ENCODE peak calls at places on chromosome 15, in eight cellular contexts. T is esophagus muscularis mucosa, P is AG10803, J is endothelial cell, W is osteocyte, O is BJ, R is PC-9, F is H9. N is an unnamed sample.

GRCh38 chr15:29570931-29571727 is 251.1 kb downstream of the TJP1 start:
- DNase-seq in T (peak), P (no peak), J (peak), W (no peak), O (no peak), R (no peak), F (peak), N (peak)

GRCh38 chr15:77032647-77033416 is 37.9 kb downstream of the PSTPIP1 start:
- DNase-seq in T (no peak), P (no peak), J (no peak), W (no peak), O (no peak), R (no peak), F (no peak), N (no peak)

GRCh38 chr15:64894395-64895056 is 17.2 kb upstream of the ANKDD1A start:
- DNase-seq in T (no peak), P (no peak), J (peak), W (no peak), O (no peak), R (no peak), F (peak), N (peak)

GRCh38 chr15:69011641-69012040 is 2.9 kb upstream of the NOX5 start:
- DNase-seq in T (peak), P (no peak), J (no peak), W (peak), O (no peak), R (no peak), F (no peak), N (no peak)

GRCh38 chr15:55993111-55993803 is at the start of gene NEDD4:
- DNase-seq in T (peak), P (peak), J (peak), W (peak), O (no peak), R (peak), F (peak), N (peak)

GRCh38 chr15:70781236-70781635 is 17.9 kb upstream of the UACA start:
- DNase-seq in T (peak), P (no peak), J (no peak), W (no peak), O (no peak), R (peak), F (peak), N (no peak)

GRCh38 chr15:79076661-79077060 is 13.9 kb downstream of the RASGRF1 start:
- DNase-seq in T (no peak), P (no peak), J (no peak), W (no peak), O (no peak), R (no peak), F (no peak), N (no peak)

GRCh38 chr15:26087395-26087794 is 224.3 kb upstream of the ATP10A start:
- DNase-seq in T (no peak), P (peak), J (no peak), W (no peak), O (peak), R (no peak), F (no peak), N (no peak)

GRCh38 chr15:31317033-31317979 is 9.3 kb upstream of the KLF13 start:
- DNase-seq in T (no peak), P (no peak), J (no peak), W (no peak), O (no peak), R (no peak), F (no peak), N (no peak)

GRCh38 chr15:72050700-72051099 is 67.2 kb downstream of the MYO9A start:
- DNase-seq in T (no peak), P (peak), J (no peak), W (no peak), O (no peak), R (no peak), F (no peak), N (no peak)

GRCh38 chr15:72117448-72117697 is 577 bp downstream of the MYO9A start:
- DNase-seq in T (peak), P (peak), J (peak), W (peak), O (peak), R (peak), F (peak), N (peak)

GRCh38 chr15:45653702-45654424 is 19.0 kb downstream of the SQOR start:
- DNase-seq in T (no peak), P (peak), J (no peak), W (no peak), O (no peak), R (no peak), F (no peak), N (no peak)

GRCh38 chr15:57504599-57504940 is 87.1 kb upstream of the MYZAP start:
- DNase-seq in T (no peak), P (no peak), J (no peak), W (no peak), O (no peak), R (no peak), F (no peak), N (no peak)

GRCh38 chr15:67207555-67208182 is 46.8 kb downstream of the AAGAB start:
- DNase-seq in T (no peak), P (no peak), J (no peak), W (no peak), O (no peak), R (no peak), F (no peak), N (no peak)

GRCh38 chr15:62706361-62706760 is 336.2 kb upstream of the TPM1 start:
- DNase-seq in T (no peak), P (peak), J (no peak), W (no peak), O (no peak), R (no peak), F (no peak), N (no peak)

GRCh38 chr15:34808016-34808415 is 12.7 kb upstream of the ACTC1 start:
- DNase-seq in T (no peak), P (no peak), J (no peak), W (no peak), O (no peak), R (no peak), F (no peak), N (no peak)

GRCh38 chr15:65512807-65513416 is 4.6 kb downstream of the DPP8 start:
- DNase-seq in T (no peak), P (peak), J (no peak), W (no peak), O (no peak), R (no peak), F (no peak), N (no peak)

GRCh38 chr15:44710236-44711088 is 661 bp downstream of the PATL2 start:
- DNase-seq in T (no peak), P (peak), J (no peak), W (no peak), O (no peak), R (no peak), F (no peak), N (no peak)

GRCh38 chr15:34583399-34584320 is at the start of gene GOLGA8B:
- DNase-seq in T (no peak), P (peak), J (peak), W (no peak), O (no peak), R (peak), F (peak), N (peak)

GRCh38 chr15:101003706-101004105 is 84.5 kb downstream of the LRRK1 start:
- DNase-seq in T (no peak), P (no peak), J (no peak), W (peak), O (no peak), R (no peak), F (peak), N (no peak)

GRCh38 chr15:78550194-78550593 is 9.9 kb downstream of the PSMA4 start:
- DNase-seq in T (no peak), P (no peak), J (no peak), W (no peak), O (no peak), R (no peak), F (no peak), N (no peak)

GRCh38 chr15:89018235-89018634 is 70.0 kb upstream of the ABHD2 start:
- DNase-seq in T (no peak), P (peak), J (no peak), W (no peak), O (no peak), R (no peak), F (no peak), N (no peak)

GRCh38 chr15:31461375-31461774 is 134.7 kb downstream of the KLF13 start:
- DNase-seq in T (no peak), P (no peak), J (no peak), W (peak), O (no peak), R (no peak), F (peak), N (no peak)

GRCh38 chr15:20352241-20353200 is 189.1 kb downstream of the GOLGA6L6 start:
- DNase-seq in T (no peak), P (no peak), J (no peak), W (peak), O (no peak), R (peak), F (peak), N (no peak)

GRCh38 chr15:59335197-59335786 is 37.4 kb downstream of the MYO1E start:
- DNase-seq in T (no peak), P (peak), J (no peak), W (no peak), O (no peak), R (no peak), F (no peak), N (no peak)

DNA sequence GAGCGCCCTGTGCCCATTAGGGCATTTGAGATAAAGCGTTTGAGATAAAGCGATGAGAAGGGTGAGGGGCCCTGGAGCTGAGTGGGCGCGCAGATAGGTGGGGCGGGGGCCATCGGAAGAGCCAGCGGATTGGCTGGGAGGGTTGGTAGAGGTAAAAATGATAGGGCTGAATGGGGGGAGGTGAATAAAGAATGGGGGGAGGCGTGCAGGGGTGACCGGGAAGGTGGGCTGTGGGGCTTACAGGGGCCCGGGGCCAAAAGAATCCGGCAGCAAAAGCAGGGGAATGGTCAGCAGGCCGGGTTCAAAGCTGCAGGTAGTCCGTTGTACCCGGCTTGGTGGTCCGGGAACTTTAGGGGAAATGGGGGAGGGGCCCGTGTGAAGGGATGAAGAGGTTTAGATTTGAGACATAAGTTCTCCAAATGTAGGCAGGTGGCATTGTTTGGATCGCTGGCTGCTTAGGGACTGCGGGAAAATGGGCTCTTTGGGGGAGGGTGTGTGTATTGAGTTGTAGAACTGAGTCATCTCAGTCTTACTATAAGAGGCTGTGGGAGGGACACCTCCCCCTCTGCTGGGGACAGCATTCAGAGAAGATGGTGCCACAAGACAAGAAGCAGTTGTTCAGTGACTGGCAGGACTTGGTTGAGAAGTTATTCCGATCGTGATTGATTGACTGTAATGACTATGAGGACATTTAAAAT is 623 bp downstream of the ARID3B start:
- DNase-seq in T (no peak), P (peak), J (peak), W (no peak), O (no peak), R (peak), F (peak), N (no peak)
- TF ChIP-seq CTCF in T (no peak), P (no peak), J (no peak), W (no peak), O (no peak), R (no peak), F (no peak), N (no peak)

GRCh38 chr15:49675051-49675450 is 54.2 kb downstream of the DTWD1 start:
- DNase-seq in T (no peak), P (peak), J (no peak), W (no peak), O (peak), R (no peak), F (no peak), N (no peak)
- TF ChIP-seq CTCF in T (no peak), P (peak), J (no peak), W (no peak), O (peak), R (no peak), F (peak), N (no peak)

GRCh38 chr15:81777546-81777945 is 268.3 kb downstream of the MEX3B start:
- DNase-seq in T (peak), P (no peak), J (no peak), W (peak), O (no peak), R (no peak), F (no peak), N (no peak)

GRCh38 chr15:81779181-81779580 is 266.6 kb downstream of the MEX3B start:
- DNase-seq in T (peak), P (no peak), J (no peak), W (no peak), O (no peak), R (no peak), F (no peak), N (no peak)

GRCh38 chr15:81768773-81769172 is 277.0 kb downstream of the MEX3B start:
- DNase-seq in T (peak), P (no peak), J (no peak), W (peak), O (no peak), R (no peak), F (no peak), N (no peak)

GRCh38 chr15:81776961-81777360 is 268.9 kb downstream of the MEX3B start:
- DNase-seq in T (peak), P (no peak), J (no peak), W (peak), O (no peak), R (no peak), F (no peak), N (no peak)

GRCh38 chr15:81774309-81774708 is 271.5 kb downstream of the MEX3B start:
- DNase-seq in T (no peak), P (no peak), J (no peak), W (no peak), O (no peak), R (no peak), F (no peak), N (no peak)
- TF ChIP-seq CTCF in T (no peak), P (no peak), J (no peak), W (no peak), O (no peak), R (no peak), F (no peak), N (no peak)

DNA sequence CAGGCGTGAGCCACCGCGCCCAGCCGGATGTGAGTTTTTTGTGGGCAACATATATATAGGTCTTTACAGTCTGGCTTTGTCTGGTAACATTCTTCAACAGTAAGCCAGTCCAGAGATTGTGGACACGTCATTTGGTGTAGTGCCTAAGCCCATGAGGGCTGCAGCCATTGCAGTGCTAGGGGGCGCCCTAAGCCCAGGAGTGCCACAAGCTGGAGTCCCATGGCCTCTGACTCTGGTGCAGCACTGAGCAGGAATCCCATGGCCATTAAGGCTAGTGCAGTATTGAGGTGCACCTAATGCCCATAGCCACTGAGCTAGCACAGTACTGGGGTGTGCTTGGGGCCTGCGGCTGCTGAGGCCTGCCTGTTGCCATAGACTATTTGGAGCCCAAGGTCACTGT is 136.4 kb upstream of the NDN start:
- DNase-seq in T (no peak), P (no peak), J (peak), W (no peak), O (no peak), R (peak), F (peak), N (no peak)
- TF ChIP-seq CTCF in T (no peak), P (no peak), J (peak), W (no peak), O (no peak), R (peak), F (peak), N (no peak)

DNA sequence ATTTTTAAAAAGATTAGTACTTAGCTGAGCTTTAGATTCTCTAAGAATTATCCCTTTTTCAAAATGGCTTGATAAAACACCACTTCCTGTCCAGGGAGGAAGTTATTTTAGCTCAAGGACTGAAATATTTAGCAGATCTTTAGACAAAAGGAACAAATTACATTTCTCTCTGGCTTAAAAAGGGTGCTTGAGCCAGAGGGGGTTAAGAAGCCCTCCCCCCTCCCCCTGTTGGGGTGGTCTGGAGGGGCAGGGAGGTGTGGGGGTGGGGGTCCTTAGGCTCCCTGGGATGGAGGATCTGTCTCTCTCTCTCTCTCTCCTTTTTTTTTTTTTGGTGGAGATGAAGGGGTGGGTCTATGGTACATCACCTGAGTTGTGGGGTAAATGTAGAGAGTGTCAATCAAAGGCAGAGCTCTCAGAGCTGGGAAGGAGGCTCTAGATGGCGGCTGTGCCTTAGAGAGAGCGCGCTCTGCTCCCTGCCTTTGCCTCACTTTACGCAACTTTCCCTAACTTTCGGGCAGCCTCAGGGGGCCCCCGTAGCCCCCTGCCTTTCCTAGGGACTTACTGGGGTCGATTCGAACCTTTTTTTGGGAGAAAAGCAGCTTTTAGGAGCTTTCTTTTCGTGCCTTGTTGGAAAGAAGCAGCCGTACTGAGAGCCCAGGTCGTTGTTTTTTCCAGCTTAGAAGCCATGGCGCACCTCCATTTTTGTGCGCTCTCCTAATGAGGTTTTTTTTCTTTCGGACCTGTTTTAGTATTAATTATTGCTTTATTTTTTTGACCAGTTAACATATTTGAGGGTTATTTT is at the start of gene CHD2:
- DNase-seq in T (no peak), P (peak), J (peak), W (no peak), O (no peak), R (peak), F (peak), N (peak)
- TF ChIP-seq CTCF in T (no peak), P (no peak), J (no peak), W (no peak), O (no peak), R (no peak), F (peak), N (no peak)

GRCh38 chr15:37789881-37790280 is 144.6 kb upstream of the TMCO5A start:
- DNase-seq in T (no peak), P (peak), J (no peak), W (no peak), O (peak), R (peak), F (no peak), N (no peak)

GRCh38 chr15:37791693-37792092 is 142.7 kb upstream of the TMCO5A start:
- DNase-seq in T (no peak), P (no peak), J (no peak), W (no peak), O (no peak), R (no peak), F (no peak), N (no peak)

GRCh38 chr15:37794947-37795346 is 139.5 kb upstream of the TMCO5A start:
- DNase-seq in T (no peak), P (peak), J (no peak), W (no peak), O (no peak), R (no peak), F (no peak), N (no peak)

GRCh38 chr15:37792351-37792750 is 142.1 kb upstream of the TMCO5A start:
- DNase-seq in T (no peak), P (no peak), J (no peak), W (no peak), O (no peak), R (no peak), F (no peak), N (no peak)

GRCh38 chr15:37793851-37794250 is 140.6 kb upstream of the TMCO5A start:
- DNase-seq in T (no peak), P (no peak), J (peak), W (no peak), O (no peak), R (no peak), F (no peak), N (no peak)
- TF ChIP-seq CTCF in T (no peak), P (peak), J (peak), W (no peak), O (no peak), R (no peak), F (peak), N (peak)

N was measured in progenitor cell of endocrine pancreas.